ENCODE peak calls at places on chromosomes 11 and 22, in six cellular contexts. O is ovary, C is fibroblast of mammary gland, N is heart right ventricle, Q is lung, A is psoas muscle. G is an unnamed sample.

GRCh38 chr11:62479631-62480201 is 60.9 kb downstream of the SCGB1A1 start:
- DNase-seq in C (no peak), N (no peak), Q (no peak), O (peak; percentile 43), A (no peak), G (peak; percentile 16)

GRCh38 chr11:30861506-30861905 is 275.4 kb upstream of the MPPED2 start:
- DNase-seq in C (no peak), N (no peak), A (no peak), O (no peak), Q (no peak), G (no peak)

GRCh38 chr22:49807780-49808708 is 19.6 kb downstream of the BRD1 start:
- DNase-seq in N (no peak), A (no peak), Q (no peak), O (no peak), C (no peak), G (no peak)

GRCh38 chr22:49659281-49659923 is 168.3 kb downstream of the BRD1 start:
- DNase-seq in Q (no peak), O (no peak), A (no peak), C (no peak), N (no peak), G (no peak)

GRCh38 chr22:21741059-21741458 is 5.5 kb upstream of the YPEL1 start:
- DNase-seq in N (no peak), C (no peak), A (no peak), Q (no peak), O (no peak), G (no peak)

GRCh38 chr11:108666373-108666772 is 1.5 kb downstream of the DDX10 start:
- DNase-seq in A (no peak), C (peak; percentile 15), Q (no peak), O (no peak), N (no peak), G (no peak)

GRCh38 chr11:113690619-113691569 is 15.2 kb downstream of the TMPRSS5 start:
- DNase-seq in N (no peak), Q (no peak), O (no peak), C (peak; percentile 64), A (peak; percentile 56), G (peak; percentile 23)

GRCh38 chr11:19988598-19988997 is 171.7 kb downstream of the DBX1 start:
- DNase-seq in N (peak; percentile 22), O (peak; percentile 25), C (peak; percentile 78), A (peak; percentile 48), Q (peak; percentile 76), G (no peak)

GRCh38 chr11:128874406-128874805 is 7.3 kb upstream of the KCNJ1 start:
- DNase-seq in C (peak; percentile 19), O (no peak), N (no peak), Q (no peak), A (no peak), G (no peak)

GRCh38 chr11:78313181-78313788 is 104.3 kb downstream of the GAB2 start:
- DNase-seq in Q (no peak), C (peak; percentile 94), O (peak; percentile 34), A (no peak), N (no peak), G (peak; percentile 23)

GRCh38 chr11:75563978-75564552 is 2.0 kb downstream of the SERPINH1 start:
- DNase-seq in A (peak; percentile 78), O (peak; percentile 80), Q (no peak), C (peak; percentile 97), N (peak; percentile 62), G (peak; percentile 39)

GRCh38 chr22:30861131-30861530 is 107.4 kb downstream of the MORC2 start:
- DNase-seq in A (no peak), C (no peak), Q (no peak), N (no peak), O (no peak), G (no peak)

GRCh38 chr11:96097844-96098421 is 174.0 kb upstream of the MTMR2 start:
- DNase-seq in Q (no peak), O (no peak), A (no peak), N (no peak), C (peak; percentile 36), G (no peak)

GRCh38 chr11:250740-251299 is 14.0 kb downstream of the PSMD13 start:
- DNase-seq in Q (peak; percentile 67), C (peak; percentile 59), A (peak; percentile 50), O (peak; percentile 56), N (peak; percentile 44), G (peak; percentile 70)

GRCh38 chr11:118437736-118438125 is 1.4 kb downstream of the KMT2A start:
- DNase-seq in A (no peak), O (peak; percentile 53), N (peak; percentile 17), Q (peak; percentile 29), C (peak; percentile 12), G (peak; percentile 25)

GRCh38 chr22:26781591-26781990 is 124.2 kb downstream of the MIAT start:
- DNase-seq in C (no peak), N (no peak), O (no peak), A (no peak), Q (no peak), G (no peak)

DNA sequence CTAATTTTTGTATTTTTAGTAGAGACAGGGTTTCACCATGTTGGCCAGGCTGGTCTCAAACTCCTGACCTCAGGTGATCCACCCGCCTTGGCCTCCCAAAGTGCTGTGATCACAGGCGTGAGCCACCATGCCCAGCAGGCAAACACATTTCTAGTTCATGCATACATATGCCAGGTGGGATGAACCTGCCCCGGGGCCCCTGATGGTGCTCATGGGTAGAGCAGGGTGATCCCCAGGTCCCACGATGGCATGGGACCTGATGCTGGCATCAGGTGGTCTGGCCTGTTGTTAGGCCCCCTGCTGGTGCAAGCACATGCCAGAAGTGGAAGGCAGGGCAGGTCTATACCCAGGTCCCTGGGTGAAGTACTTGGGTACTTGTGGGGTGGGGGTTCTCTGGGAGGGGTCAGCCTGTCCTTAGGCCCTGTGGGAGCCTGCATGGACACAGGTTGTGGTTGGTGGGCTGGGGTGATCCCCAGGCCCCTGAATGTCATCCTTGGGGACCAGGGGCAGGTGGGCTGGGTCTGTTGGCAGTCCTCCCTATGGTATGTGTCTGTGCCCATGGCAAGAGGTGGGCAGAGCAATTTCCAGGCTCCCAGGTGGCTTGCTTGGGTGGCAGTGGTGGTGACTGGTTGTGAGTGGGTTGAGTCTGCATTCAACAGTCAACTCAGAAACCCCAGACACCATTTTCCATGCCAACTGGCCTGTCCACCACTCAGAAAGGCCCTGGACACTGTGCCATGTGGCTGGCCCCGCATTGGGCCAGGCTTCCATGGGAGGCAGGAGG is 9.6 kb upstream of the RGL4 start:
- DNase-seq in Q (no peak), N (no peak), C (no peak), A (no peak), O (no peak), G (no peak)
- TF ChIP-seq CTCF in Q (no peak), N (no peak), C (no peak), A (no peak), O (no peak), G (no peak)

GRCh38 chr22:48098936-48099245 is 1336.4 kb downstream of the TBC1D22A start:
- DNase-seq in O (no peak), A (no peak), Q (no peak), C (no peak), N (no peak), G (no peak)
- H3K4me3 ChIP-seq in O (no peak overlapping the region), A (no peak overlapping the region), Q (no peak overlapping the region), C (no peak overlapping the region), N (no peak overlapping the region), G (no peak overlapping the region)

DNA sequence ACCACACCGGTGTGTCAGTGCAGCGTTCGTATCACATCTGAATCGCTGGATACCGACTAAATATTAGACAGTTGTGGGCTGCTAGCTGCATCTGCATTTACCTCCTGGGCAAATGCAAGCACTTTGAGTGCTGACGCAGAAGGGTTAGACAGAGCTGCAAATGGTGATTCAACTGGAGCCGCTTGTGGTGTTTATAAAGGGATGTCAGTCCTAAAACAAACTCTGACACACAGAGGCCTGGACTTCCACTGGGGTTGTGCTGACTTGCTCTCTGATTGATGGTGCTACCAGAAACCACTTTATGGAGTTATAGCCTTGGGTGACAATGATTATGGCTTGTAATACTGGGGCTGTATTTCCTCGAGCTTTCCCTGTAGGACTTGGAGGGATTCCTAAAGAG is 374.4 kb downstream of the NTM start:
- DNase-seq in A (no peak), Q (no peak), C (peak; percentile 80), N (no peak), O (no peak), G (no peak)
- TF ChIP-seq CTCF in A (no peak), Q (no peak), C (no peak), N (no peak), O (no peak), G (no peak)

GRCh38 chr11:34997872-34998548 is 81.6 kb downstream of the PDHX start:
- DNase-seq in C (peak; percentile 59), A (no peak), O (no peak), N (no peak), Q (no peak), G (no peak)
- H3K4me3 ChIP-seq in C (no peak overlapping the region), A (no peak overlapping the region), O (no peak overlapping the region), N (no peak overlapping the region), Q (no peak overlapping the region), G (no peak overlapping the region)

DNA sequence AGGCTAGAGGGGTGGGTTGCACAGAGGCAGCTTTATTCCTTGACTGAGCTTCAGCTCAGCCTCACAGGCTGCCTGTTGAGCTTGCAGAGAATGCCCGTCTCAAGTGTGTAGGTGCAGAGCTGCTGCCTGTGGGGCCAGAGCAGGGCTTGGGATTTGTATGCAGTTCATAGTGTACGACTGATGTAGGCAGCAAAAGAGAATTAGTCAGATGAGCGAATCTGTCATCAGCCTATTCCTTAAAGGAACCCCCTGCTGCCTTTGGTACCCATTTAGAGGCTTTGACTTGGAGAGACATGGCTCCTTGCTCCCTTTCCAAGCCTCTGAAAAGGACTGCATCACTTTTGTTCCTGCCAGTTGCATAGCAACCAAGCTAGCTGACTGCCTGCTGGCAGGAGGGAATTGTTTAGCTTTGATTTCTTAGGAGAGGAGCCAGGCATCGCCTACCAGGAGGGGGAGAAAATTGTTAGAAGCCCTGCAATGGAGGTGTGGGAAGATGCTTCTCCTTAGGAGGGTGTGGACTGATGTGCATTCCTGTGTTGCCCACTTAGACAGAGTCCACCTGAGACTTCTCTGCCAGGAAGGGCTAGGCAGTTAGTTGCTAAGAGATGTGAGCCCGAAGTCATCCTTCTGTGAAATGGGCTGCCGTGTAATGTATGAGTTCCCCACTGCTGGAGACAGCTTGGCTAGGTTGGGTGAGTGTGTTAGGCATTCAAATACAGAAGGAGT is 10.9 kb downstream of the ACO2 start:
- DNase-seq in C (peak; percentile 75), N (no peak), A (no peak), O (no peak), Q (no peak), G (no peak)
- TF ChIP-seq CTCF in C (no peak), N (no peak), A (no peak), O (no peak), Q (no peak), G (no peak)

GRCh38 chr22:32621656-32622003 is 147.0 kb downstream of the FBXO7 start:
- DNase-seq in O (no peak), C (no peak), Q (no peak), A (no peak), N (no peak), G (no peak)
- H3K4me3 ChIP-seq in O (no peak overlapping the region), C (no peak overlapping the region), Q (no peak overlapping the region), A (no peak overlapping the region), N (no peak overlapping the region), G (no peak overlapping the region)

GRCh38 chr11:17564687-17565042 is 17.6 kb downstream of the OTOG start:
- DNase-seq in C (no peak), A (no peak), N (no peak), Q (no peak), O (no peak), G (no peak)
- TF ChIP-seq CTCF in C (peak; percentile 39), A (no peak), N (no peak), Q (no peak), O (no peak), G (no peak)

GRCh38 chr11:2382927-2383822 is 6.1 kb downstream of the CD81 start:
- DNase-seq in Q (no peak), A (peak; percentile 81), O (peak; percentile 68), C (peak; percentile 67), N (peak; percentile 79), G (no peak)
- H3K4me3 ChIP-seq in Q (no peak overlapping the region), A (peak overlapping the region; percentile 52), O (peak overlapping the region; percentile 3), C (no peak overlapping the region), N (peak overlapping the region; percentile 10), G (no peak overlapping the region)

GRCh38 chr22:41598081-41598480 is 8.4 kb upstream of the PMM1 start:
- DNase-seq in C (peak; percentile 82), Q (no peak), N (no peak), O (no peak), A (no peak), G (no peak)
- TF ChIP-seq CTCF in C (peak; percentile 14), Q (no peak), N (no peak), O (no peak), A (no peak), G (no peak)